ENCODE peak calls at places on chromosomes 11 and 22, in ten cellular contexts. K, Z, V, H, O, M, D, S, A and X are unnamed samples.

GRCh38 chr11:8096575-8096974 is 15.6 kb downstream of the TUB start:
- DNase-seq in K (no peak), Z (no peak), V (no peak), H (no peak), O (no peak), M (no peak), D (peak), S (no peak), A (no peak), X (no peak)

GRCh38 chr22:21758056-21758455 is 22.5 kb upstream of the YPEL1 start:
- DNase-seq in K (no peak), Z (no peak), V (no peak), H (no peak), O (no peak), M (no peak), D (no peak), S (no peak), A (no peak), X (no peak)

GRCh38 chr22:23622634-23623033 is 9.5 kb downstream of the DRICH1 start:
- DNase-seq in K (peak), Z (no peak), V (peak), H (no peak), O (no peak), M (no peak), D (no peak), S (no peak), A (no peak), X (no peak)

GRCh38 chr11:59534676-59535075 is 23.3 kb downstream of the OR4D9 start:
- DNase-seq in K (no peak), Z (no peak), V (no peak), H (no peak), O (no peak), M (no peak), D (no peak), S (no peak), A (no peak), X (no peak)

GRCh38 chr11:62930157-62930556 is 9.0 kb upstream of the CHRM1 start:
- DNase-seq in K (peak), Z (no peak), V (no peak), H (no peak), O (no peak), M (no peak), D (no peak), S (no peak), A (no peak), X (no peak)

GRCh38 chr22:39852799-39853198 is 40.8 kb downstream of the ENTHD1 start:
- DNase-seq in K (no peak), Z (no peak), V (no peak), H (no peak), O (no peak), M (no peak), D (no peak), S (no peak), A (no peak), X (no peak)

GRCh38 chr11:122745111-122745510 is 89.6 kb downstream of the UBASH3B start:
- DNase-seq in K (no peak), Z (no peak), V (no peak), H (no peak), O (no peak), M (no peak), D (no peak), S (no peak), A (no peak), X (no peak)

GRCh38 chr11:79419120-79419519 is 21.7 kb downstream of the TENM4 start:
- DNase-seq in K (no peak), Z (no peak), V (peak), H (no peak), O (peak), M (no peak), D (no peak), S (no peak), A (no peak), X (no peak)

GRCh38 chr11:57248780-57249383 is 11.8 kb upstream of the APLNR start:
- DNase-seq in K (peak), Z (peak), V (peak), H (peak), O (peak), M (peak), D (no peak), S (no peak), A (peak), X (peak)

GRCh38 chr11:14722507-14722906 is 78.9 kb downstream of the PDE3B start:
- DNase-seq in K (peak), Z (no peak), V (no peak), H (no peak), O (no peak), M (no peak), D (no peak), S (no peak), A (no peak), X (no peak)

GRCh38 chr22:24683671-24684070 is 80.7 kb downstream of the GGT1 start:
- DNase-seq in K (no peak), Z (no peak), V (no peak), H (no peak), O (no peak), M (no peak), D (no peak), S (no peak), A (no peak), X (no peak)

GRCh38 chr11:124415356-124415923 is 9.2 kb downstream of the OR8B4 start:
- DNase-seq in K (peak), Z (no peak), V (peak), H (no peak), O (peak), M (no peak), D (peak), S (no peak), A (no peak), X (no peak)

GRCh38 chr11:122235615-122236014 is 119.6 kb upstream of the BLID start:
- DNase-seq in K (peak), Z (no peak), V (peak), H (no peak), O (no peak), M (peak), D (no peak), S (no peak), A (no peak), X (no peak)

GRCh38 chr11:92224394-92225205 is at the start of gene FAT3:
- DNase-seq in K (peak), Z (no peak), V (peak), H (no peak), O (peak), M (peak), D (peak), S (no peak), A (peak), X (no peak)

GRCh38 chr11:119493712-119494111 is 70.7 kb upstream of the THY1 start:
- DNase-seq in K (peak), Z (peak), V (peak), H (no peak), O (no peak), M (no peak), D (peak), S (no peak), A (no peak), X (no peak)

GRCh38 chr11:112176077-112176476 is 765 bp downstream of the BCO2 start:
- DNase-seq in K (peak), Z (no peak), V (no peak), H (no peak), O (no peak), M (no peak), D (no peak), S (no peak), A (no peak), X (no peak)

GRCh38 chr11:35622070-35622469 is 3.8 kb downstream of the FJX1 start:
- DNase-seq in K (peak), Z (no peak), V (peak), H (peak), O (no peak), M (no peak), D (no peak), S (no peak), A (no peak), X (no peak)

GRCh38 chr11:94766656-94767291 is 1.4 kb upstream of the AMOTL1 start:
- DNase-seq in K (peak), Z (no peak), V (peak), H (no peak), O (no peak), M (no peak), D (no peak), S (no peak), A (no peak), X (no peak)

GRCh38 chr11:15276616-15277015 is 161.9 kb downstream of the INSC start:
- DNase-seq in K (peak), Z (no peak), V (no peak), H (no peak), O (no peak), M (no peak), D (no peak), S (no peak), A (no peak), X (no peak)

GRCh38 chr11:106031210-106031845 is 9.3 kb upstream of the MSANTD4 start:
- DNase-seq in K (no peak), Z (no peak), V (peak), H (no peak), O (no peak), M (no peak), D (no peak), S (no peak), A (no peak), X (no peak)

GRCh38 chr22:29370556-29370955 is 17.8 kb downstream of the AP1B1 start:
- DNase-seq in K (no peak), Z (no peak), V (no peak), H (no peak), O (no peak), M (no peak), D (no peak), S (no peak), A (no peak), X (no peak)

GRCh38 chr11:12122083-12122482 is 11.7 kb downstream of the MICAL2 start:
- DNase-seq in K (no peak), Z (peak), V (peak), H (no peak), O (peak), M (no peak), D (no peak), S (no peak), A (no peak), X (no peak)

GRCh38 chr22:43346521-43346929 is 3.4 kb upstream of the SCUBE1 start:
- DNase-seq in K (peak), Z (peak), V (peak), H (peak), O (peak), M (peak), D (peak), S (no peak), A (no peak), X (no peak)

GRCh38 chr11:975824-976223 is 50.2 kb downstream of the AP2A2 start:
- DNase-seq in K (peak), Z (peak), V (peak), H (no peak), O (peak), M (no peak), D (no peak), S (no peak), A (no peak), X (no peak)

GRCh38 chr11:120577624-120578363 is 66.2 kb downstream of the GRIK4 start:
- DNase-seq in K (peak), Z (no peak), V (no peak), H (no peak), O (no peak), M (no peak), D (no peak), S (no peak), A (no peak), X (no peak)

GRCh38 chr22:21632237-21632895 is at the start of gene CCDC116:
- DNase-seq in K (no peak), Z (peak), V (no peak), H (no peak), O (no peak), M (no peak), D (no peak), S (no peak), A (no peak), X (no peak)

GRCh38 chr11:16860632-16861031 is 122.2 kb downstream of the C11orf58 start:
- DNase-seq in K (peak), Z (no peak), V (no peak), H (no peak), O (no peak), M (no peak), D (no peak), S (no peak), A (no peak), X (no peak)

GRCh38 chr11:117279711-117280376 is 11.3 kb upstream of the BACE1-AS start:
- DNase-seq in K (peak), Z (no peak), V (no peak), H (no peak), O (no peak), M (no peak), D (no peak), S (no peak), A (no peak), X (no peak)

GRCh38 chr11:33207408-33207985 is 46.2 kb upstream of the CSTF3 start:
- DNase-seq in K (no peak), Z (no peak), V (no peak), H (no peak), O (no peak), M (no peak), D (no peak), S (no peak), A (no peak), X (no peak)

DNA sequence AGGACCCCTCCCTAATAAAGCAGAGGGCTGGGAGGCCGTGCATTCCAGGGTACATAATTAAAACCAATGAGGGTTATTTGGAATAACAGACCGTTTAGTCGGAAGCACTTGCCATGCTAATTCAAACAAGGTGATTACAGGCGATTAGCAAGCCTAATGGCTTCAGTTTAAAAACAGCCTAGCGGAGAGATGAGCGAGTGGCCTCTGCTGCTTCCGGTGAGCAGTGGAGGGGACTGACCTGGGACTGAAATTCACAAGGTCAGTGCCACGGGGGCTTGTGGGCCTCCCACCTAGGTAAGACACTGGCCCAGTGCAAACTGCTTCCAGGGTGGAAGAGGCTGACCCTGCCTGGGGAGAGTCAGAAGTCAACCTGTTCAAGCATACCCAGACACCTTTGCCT is 56.8 kb upstream of the ALX4 start:
- DNase-seq in K (no peak), Z (no peak), V (no peak), H (no peak), O (no peak), M (no peak), D (no peak), S (no peak), A (no peak), X (no peak)
- TF ChIP-seq CTCF in K (no peak), Z (no peak), V (no peak), H (no peak), O (no peak), M (no peak), D (no peak), S (no peak), A (no peak), X (no peak)

DNA sequence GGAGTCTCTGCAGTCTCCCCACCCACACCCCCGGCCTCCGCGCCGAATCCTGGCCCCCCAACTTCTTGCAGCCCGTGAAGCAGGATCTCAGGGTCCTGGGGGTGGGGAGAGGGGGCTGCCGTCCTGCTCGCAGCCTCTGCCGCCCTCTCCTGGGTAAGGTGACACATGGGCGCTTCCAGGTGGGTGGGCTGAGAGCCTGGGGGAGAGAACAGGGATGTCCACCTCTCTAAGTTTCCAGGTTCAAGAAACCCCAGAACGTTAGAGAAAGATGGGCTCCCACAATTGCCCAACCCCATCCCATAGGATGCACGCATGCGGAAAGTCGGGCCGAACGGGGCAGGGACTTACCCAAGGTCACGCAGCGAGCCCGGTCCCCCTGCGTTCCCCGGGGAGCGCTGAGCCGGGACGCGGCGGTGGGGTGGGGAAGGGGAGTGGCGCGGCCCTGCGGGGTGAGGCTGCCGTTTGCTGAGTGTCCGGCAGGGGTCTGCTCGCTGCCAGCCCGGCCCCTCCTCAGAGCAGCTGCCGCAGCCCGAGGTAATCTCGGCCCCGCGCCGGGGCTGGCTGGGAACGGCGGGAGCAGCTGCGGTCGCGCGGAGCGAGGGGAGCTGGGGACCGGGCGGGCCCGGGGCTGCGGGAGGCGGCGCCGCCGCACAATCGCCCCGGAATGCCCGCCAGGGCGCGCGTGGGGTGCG is 705 bp upstream of the CAPN1 start:
- DNase-seq in K (peak), Z (peak), V (peak), H (no peak), O (peak), M (peak), D (peak), S (peak), A (peak), X (no peak)
- TF ChIP-seq CTCF in K (peak), Z (peak), V (peak), H (peak), O (peak), M (peak), D (peak), S (peak), A (peak), X (peak)

DNA sequence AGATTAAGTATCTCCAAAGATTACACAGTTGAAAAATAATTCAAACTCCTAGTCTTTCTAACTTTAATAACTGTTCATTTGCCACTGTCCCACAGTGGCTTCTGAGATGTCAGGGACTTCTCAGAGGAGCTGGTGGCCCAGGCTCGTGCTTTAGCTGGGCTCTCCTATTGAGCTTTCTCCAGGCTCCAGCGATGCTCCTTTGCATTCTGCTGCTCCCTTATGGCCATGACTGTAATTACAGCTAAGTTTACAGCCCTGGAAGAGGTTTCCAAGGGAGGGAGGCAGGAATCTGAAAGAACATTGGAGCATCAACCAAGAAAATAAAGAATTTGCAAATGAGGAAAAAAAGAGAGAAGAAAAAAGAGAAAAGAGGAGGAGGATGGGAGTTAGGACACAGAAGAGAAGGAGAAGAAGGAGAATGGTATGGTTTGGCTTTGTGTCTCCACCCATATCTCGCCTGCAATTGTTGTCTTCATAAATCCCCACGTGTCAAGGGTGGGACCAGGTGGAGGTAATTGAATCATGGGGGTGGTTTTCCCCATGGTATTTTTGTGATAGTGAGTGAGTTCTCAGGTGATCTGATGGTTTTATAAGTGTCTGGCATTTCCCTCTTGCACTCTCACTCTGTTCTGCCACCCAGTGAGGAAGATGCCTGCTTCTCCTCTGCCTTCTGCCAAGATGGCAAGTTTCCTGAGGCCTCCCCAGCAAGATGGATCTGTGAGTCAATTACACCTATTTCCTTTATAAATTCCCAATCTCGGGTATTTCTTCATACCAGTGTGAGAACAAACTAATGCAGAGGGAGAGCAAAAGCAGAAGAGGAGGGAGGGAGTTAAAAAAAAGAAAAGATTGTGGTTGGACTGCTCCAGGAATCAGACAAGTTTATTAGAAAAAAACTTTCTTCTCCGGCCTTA is 857.0 kb downstream of the KCNA4 start:
- DNase-seq in K (peak), Z (peak), V (peak), H (no peak), O (peak), M (no peak), D (peak), S (no peak), A (peak), X (no peak)
- TF ChIP-seq CTCF in K (peak), Z (peak), V (peak), H (peak), O (peak), M (no peak), D (peak), S (peak), A (peak), X (no peak)

DNA sequence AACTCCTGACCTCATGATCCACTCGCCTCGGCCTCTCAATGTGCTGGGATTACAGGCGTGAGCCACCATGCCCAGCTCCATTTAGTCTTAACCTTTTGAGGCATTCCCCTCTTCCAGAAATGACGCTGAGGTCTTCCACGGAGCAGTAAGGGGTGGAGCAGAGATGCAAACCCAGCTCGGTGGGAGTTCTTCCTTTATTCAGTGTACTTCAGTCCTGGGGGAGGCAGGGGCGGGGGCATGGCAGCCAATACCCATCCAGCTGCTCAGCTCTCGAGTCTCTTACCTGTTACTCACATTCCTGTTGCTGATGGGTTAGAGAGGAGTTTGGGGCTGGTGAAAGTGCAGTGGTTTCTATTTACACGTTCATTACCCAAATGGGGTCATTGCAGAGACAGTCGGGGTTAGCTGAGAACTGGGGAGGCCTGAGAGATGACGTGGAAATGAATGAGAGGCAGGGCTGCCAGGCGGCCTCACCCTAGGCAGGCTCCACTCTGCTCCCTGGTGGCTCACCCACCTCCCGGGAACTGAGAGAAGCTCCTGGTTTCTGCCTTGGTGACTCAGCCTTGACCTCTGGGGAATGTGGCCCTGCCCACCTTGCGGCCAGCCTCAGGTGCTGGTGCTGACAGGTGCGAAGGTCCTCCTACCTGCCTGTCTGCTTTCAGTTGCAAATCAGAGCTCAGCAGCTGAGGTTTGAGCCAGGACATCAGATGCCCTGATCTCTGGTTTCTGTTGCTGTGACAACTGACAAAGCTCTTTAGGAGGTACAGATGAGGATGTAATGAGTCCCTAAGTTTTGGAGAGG is 13.4 kb upstream of the ST14 start:
- DNase-seq in K (no peak), Z (no peak), V (peak), H (peak), O (peak), M (peak), D (no peak), S (no peak), A (no peak), X (no peak)
- TF ChIP-seq CTCF in K (peak), Z (no peak), V (peak), H (no peak), O (peak), M (no peak), D (peak), S (no peak), A (no peak), X (no peak)

GRCh38 chr11:133966924-133967598 is 10.3 kb upstream of the IGSF9B start:
- DNase-seq in K (peak), Z (peak), V (no peak), H (no peak), O (peak), M (peak), D (peak), S (no peak), A (peak), X (no peak)
- TF ChIP-seq CTCF in K (peak), Z (peak), V (no peak), H (no peak), O (no peak), M (peak), D (peak), S (no peak), A (peak), X (no peak)

GRCh38 chr22:19943665-19944026 is 2.0 kb upstream of the TXNRD2 start:
- DNase-seq in K (no peak), Z (no peak), V (no peak), H (no peak), O (peak), M (no peak), D (peak), S (no peak), A (no peak), X (no peak)
- TF ChIP-seq CTCF in K (peak), Z (no peak), V (no peak), H (no peak), O (no peak), M (peak), D (peak), S (peak), A (no peak), X (no peak)

GRCh38 chr11:102309621-102310541 is 7.4 kb upstream of the BIRC3 start:
- DNase-seq in K (no peak), Z (peak), V (peak), H (no peak), O (no peak), M (no peak), D (no peak), S (no peak), A (no peak), X (no peak)
- TF ChIP-seq CTCF in K (no peak), Z (no peak), V (no peak), H (no peak), O (peak), M (no peak), D (no peak), S (peak), A (no peak), X (no peak)